ENCODE peak calls at places on chromosomes 5 and 9, in eight cellular contexts. Z is suprapubic skin, Y is GM12892, W is sigmoid colon, H is tibial nerve, V is breast epithelium, I is endothelial cell of umbilical vein, O is spleen. F is an unnamed sample.

GRCh38 chr5:133993152-133993548 is 11.6 kb downstream of the VDAC1 start:
- DNase-seq in O (no peak), Z (no peak), V (no peak), W (no peak), I (peak; percentile 66), H (no peak), Y (no peak), F (no peak)

GRCh38 chr9:113221800-113222481 is 597 bp downstream of the SLC31A1 start:
- DNase-seq in V (no peak), O (no peak), Z (no peak), H (no peak), I (no peak), Y (no peak), W (no peak), F (peak; percentile 8)

GRCh38 chr5:142323480-142324376 is 1.1 kb downstream of the SPRY4 start:
- DNase-seq in Y (no peak), Z (no peak), H (no peak), V (no peak), W (peak; percentile 67), O (no peak), I (peak; percentile 46), F (no peak)

GRCh38 chr5:140106805-140107311 is 7.1 kb upstream of the PURA start:
- DNase-seq in Z (no peak), V (no peak), W (no peak), Y (no peak), I (no peak), O (no peak), H (no peak), F (no peak)

GRCh38 chr9:114038724-114039313 is 39.3 kb downstream of the AMBP start:
- DNase-seq in W (no peak), V (peak; percentile 33), O (no peak), Y (no peak), I (no peak), Z (no peak), H (no peak), F (no peak)

GRCh38 chr5:38551020-38552017 is 5.1 kb downstream of the LIFR start:
- DNase-seq in Y (no peak), I (peak; percentile 59), Z (no peak), H (no peak), W (no peak), V (no peak), O (no peak), F (peak; percentile 66)

GRCh38 chr5:42992035-42992570 is 48.0 kb downstream of the ANXA2R start:
- DNase-seq in O (peak; percentile 97), W (peak; percentile 88), I (peak; percentile 88), V (peak; percentile 68), H (peak; percentile 71), Y (no peak), Z (peak; percentile 94), F (peak; percentile 56)

GRCh38 chr9:28620661-28621060 is 1047.4 kb upstream of the C9orf72 start:
- DNase-seq in O (no peak), V (no peak), I (no peak), W (no peak), Z (no peak), H (no peak), Y (no peak), F (no peak)

GRCh38 chr5:41264019-41264418 is 50.7 kb upstream of the C6 start:
- DNase-seq in W (no peak), V (no peak), O (no peak), I (peak; percentile 39), Y (no peak), H (no peak), Z (no peak), F (no peak)

GRCh38 chr5:55713871-55714270 is 1.7 kb upstream of the SLC38A9 start:
- DNase-seq in W (no peak), H (no peak), O (no peak), V (no peak), I (no peak), Y (no peak), Z (no peak), F (no peak)

GRCh38 chr9:128150594-128151342 is 1.5 kb downstream of the LCN2 start:
- DNase-seq in Z (peak; percentile 59), I (no peak), Y (no peak), O (peak; percentile 73), V (no peak), H (no peak), W (no peak), F (no peak)

GRCh38 chr9:133685653-133686504 is 49.7 kb downstream of the DBH start:
- DNase-seq in H (no peak), I (no peak), V (no peak), Y (no peak), Z (no peak), W (no peak), O (peak; percentile 52), F (no peak)

GRCh38 chr5:40464461-40464860 is 215.3 kb upstream of the PTGER4 start:
- DNase-seq in O (no peak), I (peak; percentile 59), W (no peak), V (no peak), H (no peak), Y (no peak), Z (no peak), F (no peak)

GRCh38 chr9:115046786-115047185 is 71.2 kb downstream of the TNC start:
- DNase-seq in W (no peak), O (no peak), H (no peak), I (no peak), Z (no peak), Y (no peak), V (no peak), F (no peak)

GRCh38 chr5:166046956-166047355 is 2244.5 kb upstream of the WWC1 start:
- DNase-seq in Y (no peak), O (no peak), H (no peak), I (no peak), W (no peak), V (no peak), Z (no peak), F (no peak)

GRCh38 chr5:82068723-82069122 is 96.9 kb downstream of the ATG10 start:
- DNase-seq in O (no peak), H (no peak), I (no peak), V (no peak), Y (no peak), W (no peak), Z (no peak), F (no peak)

DNA sequence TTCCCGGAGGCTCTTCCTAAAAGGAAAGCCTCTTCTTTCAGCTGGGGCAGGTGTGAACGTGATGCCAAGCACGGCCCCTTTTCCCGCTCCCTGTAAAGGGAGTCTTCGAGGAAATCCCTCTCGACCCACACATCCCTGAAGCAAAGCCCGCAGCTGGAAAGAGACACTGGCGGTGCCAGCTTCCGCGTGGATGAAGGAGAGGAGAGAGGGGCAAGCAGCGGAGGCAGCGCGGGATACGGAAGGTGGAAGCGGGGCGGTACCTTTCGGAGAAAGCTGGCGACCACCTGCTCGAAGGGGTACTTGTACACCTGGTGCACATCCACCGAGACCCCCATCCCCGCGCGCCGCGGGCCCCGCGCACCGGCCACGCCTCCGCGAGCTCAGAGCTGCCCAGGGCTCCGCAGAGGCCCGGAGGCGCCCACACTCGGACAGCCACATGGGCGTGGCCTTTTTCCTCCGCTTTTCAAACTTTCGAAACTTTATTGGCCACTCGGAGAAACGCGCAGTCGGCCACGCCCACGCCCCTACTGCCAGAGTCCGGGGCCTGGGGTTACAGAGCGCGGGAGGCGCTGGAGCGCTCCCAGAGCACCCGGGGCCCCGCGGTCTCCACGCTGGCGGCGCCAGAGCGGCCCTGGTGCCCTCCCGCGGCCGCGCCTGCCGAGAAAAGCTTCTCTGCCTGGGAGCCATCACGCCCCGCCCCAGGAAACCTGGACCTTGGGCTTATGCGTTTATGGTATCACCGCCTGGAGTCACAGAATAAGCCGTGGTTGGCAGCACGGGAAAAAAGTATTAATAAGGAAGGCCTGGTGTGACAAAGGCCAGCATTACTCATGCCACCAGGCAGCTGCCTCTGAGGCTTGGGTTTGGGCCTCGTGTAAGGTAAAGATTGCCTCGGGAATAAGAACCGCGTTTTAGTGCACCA is at the start of gene PRELID2:
- DNase-seq in I (peak; percentile 87), Z (peak; percentile 88), Y (peak; percentile 31), O (peak; percentile 92), V (peak; percentile 85), H (peak; percentile 72), W (peak; percentile 92), F (peak; percentile 84)
- TF ChIP-seq POLR2A in I (peak; percentile 43), Z (no peak), Y (no peak), O (no peak), V (no peak), H (peak; percentile 44), W (peak; percentile 39), F (peak; percentile 64)

DNA sequence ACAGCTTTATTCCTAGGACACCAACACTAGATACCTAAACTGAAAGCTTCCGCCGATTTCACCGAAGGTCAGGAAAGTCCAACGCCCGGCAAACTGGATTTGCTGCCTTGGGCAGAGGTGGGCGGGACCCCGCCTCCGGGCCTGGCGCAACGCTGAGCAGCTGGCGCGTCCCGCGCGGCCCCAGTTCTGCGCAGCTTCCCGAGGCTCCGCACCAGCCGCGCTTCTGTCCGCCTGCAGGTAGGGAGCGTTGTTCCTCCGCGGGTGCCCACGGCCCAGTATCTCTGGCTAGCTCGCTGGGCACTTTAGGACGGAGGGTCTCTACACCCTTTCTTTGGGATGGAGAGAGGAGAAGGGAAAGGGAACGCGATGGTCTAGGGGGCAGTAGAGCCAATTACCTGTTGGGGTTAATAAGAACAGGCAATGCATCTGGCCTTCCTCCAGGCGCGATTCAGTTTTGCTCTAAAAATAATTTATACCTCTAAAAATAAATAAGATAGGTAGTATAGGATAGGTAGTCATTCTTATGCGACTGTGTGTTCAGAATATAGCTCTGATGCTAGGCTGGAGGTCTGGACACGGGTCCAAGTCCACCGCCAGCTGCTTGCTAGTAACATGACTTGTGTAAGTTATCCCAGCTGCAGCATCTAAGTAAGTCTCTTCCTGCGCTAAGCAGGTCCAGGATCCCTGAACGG is at the start of gene CD274:
- DNase-seq in Z (peak; percentile 89), V (peak; percentile 82), I (peak; percentile 92), Y (no peak), H (peak; percentile 64), O (peak; percentile 97), W (peak; percentile 93), F (peak; percentile 55)
- TF ChIP-seq POLR2A in Z (no peak), V (no peak), I (peak; percentile 82), Y (peak; percentile 94), H (peak; percentile 28), O (no peak), W (no peak), F (no peak)

GRCh38 chr9:6126377-6126776 is 89.2 kb upstream of the IL33 start:
- DNase-seq in V (no peak), W (no peak), O (no peak), Y (no peak), I (no peak), H (no peak), Z (no peak), F (no peak)
- TF ChIP-seq POLR2A in V (no peak), W (no peak), O (no peak), Y (no peak), I (no peak), H (no peak), Z (no peak), F (no peak)

DNA sequence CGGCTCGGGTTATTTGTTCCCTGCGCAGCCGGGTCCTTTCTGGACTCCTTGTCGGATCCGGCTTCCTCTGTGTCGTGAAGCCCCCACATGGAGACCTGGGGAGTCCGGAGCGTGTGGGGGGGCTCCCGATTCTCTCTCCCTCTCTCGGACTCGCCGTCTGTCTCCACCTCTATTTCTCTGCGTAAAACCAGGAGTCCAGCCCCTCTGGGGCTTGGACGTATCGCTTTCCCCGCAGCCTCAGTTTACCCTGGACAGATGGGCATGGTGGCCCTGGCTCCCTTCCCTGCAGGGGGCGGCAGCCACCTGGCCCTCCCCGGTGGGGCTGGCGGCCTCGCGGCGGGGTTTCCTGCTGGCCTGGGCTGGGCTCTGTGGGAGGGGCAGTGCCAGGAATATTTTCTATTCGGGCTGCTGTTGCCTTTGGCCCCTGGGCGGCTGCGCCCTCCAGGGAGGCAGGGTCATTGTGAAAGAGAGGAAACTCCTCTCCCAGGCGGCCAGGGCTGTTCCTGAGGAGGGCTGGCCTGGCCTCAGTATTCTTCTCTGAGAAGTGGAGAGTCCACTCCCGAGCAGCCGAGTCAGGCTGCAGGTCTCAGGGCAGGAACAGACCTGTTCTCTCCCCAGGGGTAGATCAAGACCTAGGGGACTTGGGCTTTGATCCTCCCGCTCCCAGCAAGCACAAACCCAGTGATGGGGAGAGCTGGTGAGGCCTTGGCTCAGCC is 665 bp downstream of the ASS1 start:
- DNase-seq in Y (no peak), Z (peak; percentile 75), H (no peak), O (peak; percentile 64), W (peak; percentile 80), V (no peak), I (no peak), F (peak; percentile 30)
- TF ChIP-seq POLR2A in Y (no peak), Z (no peak), H (no peak), O (no peak), W (no peak), V (no peak), I (no peak), F (no peak)

F was measured in H54.